ENCODE peak calls at places on chromosomes 2 and 18, in six cellular contexts. M is RWPE1, L is IMR-90, G is dorsolateral prefrontal cortex, X is fibroblast of lung, N is uterus. Z is an unnamed sample.

GRCh38 chr2:108634591-108635160 is 84.6 kb upstream of the RANBP2 start:
- DNase-seq in M (no peak), L (no peak), X (no peak), G (no peak), N (no peak), Z (no peak)

GRCh38 chr2:1251520-1251919 is 161.7 kb upstream of the TPO start:
- DNase-seq in N (no peak), M (no peak), G (no peak), L (no peak), X (no peak), Z (no peak)

GRCh38 chr2:16400127-16400623 is 265.5 kb downstream of the CYRIA start:
- DNase-seq in N (no peak), X (no peak), M (no peak), L (no peak), G (no peak), Z (peak)

GRCh38 chr18:40452599-40452998 is 1502.4 kb upstream of the PIK3C3 start:
- DNase-seq in L (no peak), X (no peak), G (no peak), N (no peak), M (no peak), Z (no peak)

GRCh38 chr2:71417300-71418202 is 35.8 kb upstream of the DYSF start:
- DNase-seq in L (no peak), N (no peak), G (no peak), M (no peak), X (no peak), Z (no peak)

GRCh38 chr2:173720310-173720709 is 244.9 kb downstream of the SP3 start:
- DNase-seq in N (no peak), G (no peak), L (peak), M (no peak), X (peak), Z (no peak)

GRCh38 chr2:202718614-202719013 is 83.8 kb downstream of the FAM117B start:
- DNase-seq in L (peak), G (no peak), M (peak), N (no peak), X (peak), Z (no peak)

GRCh38 chr2:88002359-88002707 is 14.0 kb downstream of the RNU2-63P start:
- DNase-seq in M (no peak), G (no peak), X (no peak), L (no peak), N (no peak), Z (no peak)

GRCh38 chr2:119455066-119455718 is 23.5 kb downstream of the TMEM37 start:
- DNase-seq in M (no peak), L (no peak), G (no peak), X (no peak), N (no peak), Z (no peak)

GRCh38 chr2:72457801-72458516 is 310.3 kb upstream of the CYP26B1 start:
- DNase-seq in G (no peak), X (no peak), M (peak), N (no peak), L (peak), Z (no peak)

DNA sequence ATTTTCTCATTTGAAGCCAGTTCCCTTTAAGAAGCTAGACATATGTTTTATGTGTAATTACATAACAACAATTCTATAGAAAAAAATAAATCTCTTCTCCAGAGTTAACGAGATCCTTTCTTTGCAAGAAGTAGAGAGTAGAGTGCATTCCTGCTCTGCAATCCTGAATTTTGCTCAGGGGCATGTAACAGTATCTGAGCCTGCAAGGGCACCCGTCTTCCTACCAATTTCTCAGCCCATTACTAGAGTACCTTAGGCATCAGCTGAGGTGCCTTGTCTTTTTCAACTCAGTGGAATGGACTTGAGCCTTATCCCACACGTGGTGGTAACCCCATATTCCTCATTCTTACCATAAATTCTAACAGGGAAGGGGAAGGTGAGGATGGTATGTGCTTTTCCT is 205.9 kb downstream of the IKZF2 start:
- DNase-seq in X (no peak), N (no peak), G (no peak), L (no peak), M (no peak), Z (no peak)
- TF ChIP-seq CTCF in X (no peak), N (no peak), G (no peak), L (no peak), M (no peak), Z (no peak)

GRCh38 chr2:28407131-28407975 is 14.7 kb downstream of the FOSL2 start:
- DNase-seq in N (no peak), G (peak), X (no peak), L (no peak), M (no peak), Z (no peak)
- H3K27ac ChIP-seq in N (peak), G (no peak), X (no peak), L (peak), M (peak), Z (peak)

GRCh38 chr2:128354731-128355470 is 36.2 kb upstream of the HS6ST1 start:
- DNase-seq in X (peak), L (peak), G (no peak), N (no peak), M (no peak), Z (no peak)
- TF ChIP-seq CTCF in X (peak), L (peak), G (no peak), N (no peak), M (no peak), Z (no peak)

GRCh38 chr2:98026292-98026691 is 30.5 kb upstream of the TMEM131 start:
- DNase-seq in G (no peak), L (no peak), N (no peak), X (peak), M (no peak), Z (no peak)

GRCh38 chr2:98027955-98028593 is 32.3 kb upstream of the TMEM131 start:
- DNase-seq in X (peak), L (peak), N (no peak), M (peak), G (no peak), Z (no peak)

GRCh38 chr2:98026927-98027522 is 31.3 kb upstream of the TMEM131 start:
- DNase-seq in X (no peak), G (no peak), M (no peak), L (no peak), N (no peak), Z (no peak)

GRCh38 chr2:98028931-98029717 is 33.4 kb upstream of the TMEM131 start:
- DNase-seq in M (no peak), X (no peak), G (no peak), L (no peak), N (no peak), Z (no peak)

GRCh38 chr2:98027535-98027934 is 31.8 kb upstream of the TMEM131 start:
- DNase-seq in L (no peak), G (no peak), M (no peak), N (no peak), X (peak), Z (no peak)
- H3K27ac ChIP-seq in L (no peak), G (no peak), M (no peak), N (no peak), X (no peak), Z (no peak)

GRCh38 chr2:77720115-77720514 is 197.9 kb upstream of the LRRTM4 start:
- DNase-seq in M (no peak), N (no peak), G (no peak), X (no peak), L (no peak), Z (no peak)
- TF ChIP-seq CTCF in M (no peak), N (no peak), G (no peak), X (no peak), L (no peak), Z (no peak)

Z was measured in heart right ventricle.